ENCODE peak calls at places on chromosomes 4 and X, in six cellular contexts. F, N, X, P, L and T are unnamed samples.

GRCh38 chrX:41352329-41352801 is 18.4 kb downstream of the DDX3X start:
- DNase-seq in F (no peak), N (no peak), L (no peak), X (no peak), P (peak; percentile 31), T (no peak)

GRCh38 chr4:108030332-108030731 is 40.6 kb downstream of the HADH start:
- DNase-seq in N (peak; percentile 46), P (peak; percentile 82), F (peak; percentile 59), L (peak; percentile 25), X (peak; percentile 76), T (peak; percentile 72)

GRCh38 chr4:61924131-61924530 is 724.0 kb downstream of the ADGRL3 start:
- DNase-seq in L (no peak), X (no peak), P (no peak), N (no peak), F (no peak), T (no peak)

GRCh38 chr4:91298156-91298700 is 1005.5 kb upstream of the GRID2 start:
- DNase-seq in X (no peak), N (no peak), L (no peak), P (no peak), F (no peak), T (no peak)

GRCh38 chr4:16721618-16722291 is 176.7 kb downstream of the LDB2 start:
- DNase-seq in L (no peak), P (peak; percentile 70), F (no peak), N (no peak), X (peak; percentile 89), T (no peak)

GRCh38 chr4:102868782-102869568 is at the start of gene CISD2:
- DNase-seq in L (peak; percentile 66), F (peak; percentile 96), X (peak; percentile 85), N (peak; percentile 86), P (peak; percentile 92), T (peak; percentile 95)

GRCh38 chr4:7699040-7699439 is 240.6 kb downstream of the AFAP1 start:
- DNase-seq in P (peak; percentile 91), X (peak; percentile 86), L (no peak), N (no peak), F (no peak), T (no peak)

GRCh38 chr4:39096847-39097246 is 34.8 kb downstream of the KLHL5 start:
- DNase-seq in N (no peak), P (no peak), L (no peak), X (no peak), F (no peak), T (no peak)

GRCh38 chr4:169337510-169337909 is 66.8 kb upstream of the SH3RF1 start:
- DNase-seq in L (no peak), N (no peak), X (peak; percentile 98), P (peak; percentile 60), F (peak; percentile 50), T (no peak)

GRCh38 chr4:116942315-116942714 is 143.1 kb downstream of the TRAM1L1 start:
- DNase-seq in N (no peak), X (no peak), F (no peak), P (no peak), L (no peak), T (no peak)

GRCh38 chr4:75895744-75896314 is 6.4 kb downstream of the PPEF2 start:
- DNase-seq in L (no peak), F (no peak), X (peak; percentile 18), P (peak; percentile 22), N (peak; percentile 23), T (peak; percentile 45)

GRCh38 chr4:153527690-153528089 is 61.5 kb downstream of the TMEM131L start:
- DNase-seq in X (no peak), P (no peak), N (no peak), F (no peak), L (no peak), T (no peak)

GRCh38 chr4:153530284-153530995 is 64.3 kb downstream of the TMEM131L start:
- DNase-seq in P (no peak), N (no peak), L (no peak), F (no peak), X (no peak), T (no peak)

GRCh38 chr4:153529646-153530045 is 63.5 kb downstream of the TMEM131L start:
- DNase-seq in P (peak; percentile 12), X (peak; percentile 53), F (no peak), N (no peak), L (no peak), T (no peak)

GRCh38 chr4:153530996-153531375 is 64.8 kb downstream of the TMEM131L start:
- DNase-seq in F (no peak), L (no peak), X (no peak), N (no peak), P (no peak), T (no peak)

GRCh38 chr4:153528705-153529493 is 62.7 kb downstream of the TMEM131L start:
- DNase-seq in P (no peak), L (no peak), F (no peak), N (no peak), X (no peak), T (no peak)
- H3K27ac ChIP-seq in P (no peak overlapping the region), L (no peak overlapping the region), F (no peak overlapping the region), N (no peak overlapping the region), X (no peak overlapping the region), T (no peak overlapping the region)

GRCh38 chrX:30948626-30949025 is 59.6 kb upstream of the TAB3 start:
- DNase-seq in X (no peak), F (no peak), L (no peak), P (no peak), N (no peak), T (no peak)
- H3K14ac ChIP-seq in X (no peak overlapping the region), F (no peak overlapping the region), L (no peak overlapping the region), P (no peak overlapping the region), N (no peak overlapping the region), T (no peak overlapping the region)

GRCh38 chr4:142840516-142841123 is 5.5 kb downstream of the INPP4B start:
- DNase-seq in X (peak; percentile 68), N (no peak), P (peak; percentile 37), F (no peak), L (no peak), T (no peak)

GRCh38 chr4:142844782-142845181 is 1.3 kb downstream of the INPP4B start:
- DNase-seq in F (no peak), P (no peak), N (no peak), X (no peak), L (no peak), T (no peak)

GRCh38 chr4:142846105-142846728 is at the start of gene INPP4B:
- DNase-seq in N (peak; percentile 47), P (peak; percentile 71), L (no peak), F (peak; percentile 4), X (peak; percentile 65), T (peak; percentile 53)

GRCh38 chr4:142846729-142847606 is 867 bp upstream of the INPP4B start:
- DNase-seq in X (no peak), N (peak; percentile 32), F (peak; percentile 28), L (no peak), P (peak; percentile 1), T (peak; percentile 70)

DNA sequence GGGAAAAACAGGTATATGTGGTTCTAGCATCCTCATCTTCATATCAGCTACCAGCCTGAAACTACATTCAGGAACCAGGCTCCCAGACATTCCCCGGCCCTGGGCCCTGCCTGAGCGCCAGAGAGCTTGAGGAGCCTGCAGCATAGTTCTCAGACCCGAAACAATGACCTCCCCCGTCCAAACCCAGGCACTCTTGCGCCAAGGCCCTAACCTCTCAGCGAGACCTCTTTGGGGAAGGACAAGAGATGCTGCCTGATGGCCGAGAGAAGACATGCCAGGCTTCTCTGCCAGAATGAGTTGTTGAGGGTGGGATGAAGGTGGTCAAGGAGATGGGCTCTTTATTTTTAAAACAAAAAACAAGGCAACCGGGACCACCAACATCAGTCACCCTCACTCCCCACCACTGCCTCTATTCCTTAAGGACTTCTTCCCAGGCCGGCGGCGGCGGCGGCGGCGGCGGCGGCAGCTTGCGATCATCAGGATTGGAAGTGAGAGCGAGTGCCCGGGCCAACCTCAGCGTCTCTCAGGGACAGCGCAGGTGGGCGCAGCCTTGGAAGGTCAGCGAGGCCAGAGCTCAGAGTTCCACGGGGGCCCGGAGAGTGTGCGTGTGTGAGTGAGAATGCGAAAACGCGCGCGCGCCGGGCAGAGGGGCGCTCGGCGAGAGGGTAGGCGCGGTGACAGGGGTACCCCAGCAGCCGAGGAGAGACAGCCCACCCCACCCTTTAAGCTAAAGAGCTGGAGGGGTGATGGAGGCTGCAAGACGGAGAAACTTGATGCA is 619 bp downstream of the INPP4B start:
- DNase-seq in P (peak; percentile 19), F (no peak), N (peak; percentile 29), L (no peak), X (no peak), T (peak; percentile 51)
- H3K27ac ChIP-seq in P (no peak overlapping the region), F (no peak overlapping the region), N (no peak overlapping the region), L (no peak overlapping the region), X (peak overlapping the region; percentile 6), T (no peak overlapping the region)

DNA sequence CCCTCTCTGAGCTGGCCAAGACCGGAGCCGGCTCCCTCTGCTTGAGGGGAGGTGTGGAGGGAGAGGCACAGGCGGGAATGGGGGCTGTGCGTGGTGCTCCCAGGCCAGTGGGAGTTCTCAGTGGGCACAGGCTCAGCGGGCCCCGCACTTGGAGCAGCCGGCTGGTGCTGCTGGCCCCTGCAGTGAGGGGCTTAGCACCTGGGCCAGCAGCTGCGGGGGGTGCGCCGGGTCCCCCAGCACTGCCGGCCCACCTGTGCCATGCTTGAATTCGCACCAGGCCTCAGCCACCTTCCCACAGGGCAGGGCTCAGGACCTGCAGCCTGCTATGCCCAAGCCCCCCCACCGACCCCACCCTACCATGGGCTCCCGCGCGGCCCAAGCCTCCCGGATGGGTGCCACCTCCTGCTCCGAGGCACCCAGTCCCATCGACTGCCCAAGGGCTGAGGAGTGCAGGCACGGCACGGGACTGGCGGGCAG is 602.5 kb downstream of the KCTD8 start:
- DNase-seq in N (no peak), L (no peak), X (no peak), P (no peak), F (no peak), T (no peak)
- H3K14ac ChIP-seq in N (no peak overlapping the region), L (no peak overlapping the region), X (no peak overlapping the region), P (no peak overlapping the region), F (no peak overlapping the region), T (no peak overlapping the region)

GRCh38 chr4:82718067-82718935 is 80.3 kb downstream of the SCD5 start:
- DNase-seq in L (no peak), P (no peak), F (no peak), N (no peak), X (no peak), T (no peak)

GRCh38 chr4:82726601-82727000 is 72.0 kb downstream of the SCD5 start:
- DNase-seq in N (no peak), F (no peak), X (no peak), L (no peak), P (no peak), T (no peak)

GRCh38 chr4:82715731-82716617 is 82.6 kb downstream of the SCD5 start:
- DNase-seq in N (no peak), L (no peak), F (peak; percentile 43), X (peak; percentile 70), P (peak; percentile 43), T (no peak)

DNA sequence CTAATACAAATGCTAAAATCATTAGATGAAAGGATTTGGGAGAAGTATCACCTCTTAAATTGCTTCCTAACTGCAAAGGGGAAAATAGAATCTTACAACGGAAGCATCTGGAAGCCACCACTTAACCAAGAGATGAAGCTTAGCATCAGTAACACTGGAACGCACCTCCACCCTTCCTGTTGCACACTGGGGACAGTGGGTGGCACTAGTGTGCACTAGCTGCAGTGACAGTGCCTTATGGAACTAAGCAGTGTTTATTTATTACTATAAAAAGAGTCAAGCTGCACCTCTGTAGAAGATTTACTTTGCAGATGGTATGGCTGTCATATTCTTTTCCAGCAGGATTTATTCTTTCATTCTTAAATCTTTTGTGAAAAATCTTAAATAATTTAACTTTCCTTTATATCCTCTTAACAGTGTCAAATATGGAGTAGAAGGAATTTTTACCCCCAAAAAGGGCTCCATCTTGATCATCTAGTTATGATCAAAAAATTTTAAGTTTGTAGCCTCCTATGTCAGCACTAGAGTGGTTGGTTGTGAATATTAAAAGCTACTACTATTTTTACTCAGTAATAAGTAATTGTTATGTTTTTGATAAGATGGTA is 76.7 kb downstream of the SCD5 start:
- DNase-seq in F (no peak), L (no peak), P (no peak), X (peak; percentile 26), N (no peak), T (no peak)
- H3K27ac ChIP-seq in F (no peak overlapping the region), L (no peak overlapping the region), P (no peak overlapping the region), X (no peak overlapping the region), N (no peak overlapping the region), T (no peak overlapping the region)

GRCh38 chrX:39900788-39901170 is 197.0 kb downstream of the BCOR start:
- DNase-seq in F (no peak), N (no peak), L (no peak), P (no peak), X (no peak), T (no peak)
- H3K14ac ChIP-seq in F (no peak overlapping the region), N (no peak overlapping the region), L (no peak overlapping the region), P (no peak overlapping the region), X (no peak overlapping the region), T (no peak overlapping the region)